ENCODE peak calls at places on chromosomes 13 and 19, in ten cellular contexts. One of them, this sample, is unnamed.

GRCh38 chr19:14517840-14518505 is at the start of gene DNAJB1:
- DNase-seq in activated B cell treated with CpG ODN at 0.5 μM for 24 hours: peak; percentile 78
- DNase-seq in MCF 10A: peak; percentile 85
- DNase-seq in Peyer's patch: peak; percentile 91
- DNase-seq in GM12865: peak; percentile 86
- DNase-seq in mesenteric fat pad: peak; percentile 93
- DNase-seq in MV-4-11: peak; percentile 69
- DNase-seq in GF-D8: peak; percentile 13
- DNase-seq in activated gamma-delta T cell treated with anti-CD3 and anti-CD28 coated beads, Interleukin-2, amount 50 U/mL, for 16 hours: peak; percentile 48
- DNase-seq in ACHN: peak; percentile 73
- DNase-seq in this sample: peak; percentile 94

GRCh38 chr13:52848455-52849190 is at the start of gene PCDH8:
- DNase-seq in activated B cell treated with CpG ODN at 0.5 μM for 24 hours: no peak
- DNase-seq in MCF 10A: no peak
- DNase-seq in Peyer's patch: no peak
- DNase-seq in GM12865: no peak
- DNase-seq in mesenteric fat pad: no peak
- DNase-seq in MV-4-11: no peak
- DNase-seq in GF-D8: no peak
- DNase-seq in activated gamma-delta T cell treated with anti-CD3 and anti-CD28 coated beads, Interleukin-2, amount 50 U/mL, for 16 hours: no peak
- DNase-seq in ACHN: no peak
- DNase-seq in this sample: peak; percentile 93

GRCh38 chr13:103100795-103101194 is 34.6 kb upstream of the SLC10A2 start:
- DNase-seq in activated B cell treated with CpG ODN at 0.5 μM for 24 hours: no peak
- DNase-seq in MCF 10A: peak; percentile 7
- DNase-seq in Peyer's patch: no peak
- DNase-seq in GM12865: no peak
- DNase-seq in mesenteric fat pad: no peak
- DNase-seq in MV-4-11: peak; percentile 10
- DNase-seq in GF-D8: no peak
- DNase-seq in activated gamma-delta T cell treated with anti-CD3 and anti-CD28 coated beads, Interleukin-2, amount 50 U/mL, for 16 hours: no peak
- DNase-seq in ACHN: no peak
- DNase-seq in this sample: no peak

GRCh38 chr19:34675919-34676318 is 1.0 kb downstream of the SCGB2B2 start:
- DNase-seq in activated B cell treated with CpG ODN at 0.5 μM for 24 hours: no peak
- DNase-seq in MCF 10A: no peak
- DNase-seq in Peyer's patch: no peak
- DNase-seq in GM12865: no peak
- DNase-seq in mesenteric fat pad: no peak
- DNase-seq in MV-4-11: no peak
- DNase-seq in GF-D8: no peak
- DNase-seq in activated gamma-delta T cell treated with anti-CD3 and anti-CD28 coated beads, Interleukin-2, amount 50 U/mL, for 16 hours: no peak
- DNase-seq in ACHN: no peak
- DNase-seq in this sample: no peak

GRCh38 chr13:25494708-25495411 is 123.1 kb downstream of the ATP8A2 start:
- DNase-seq in activated B cell treated with CpG ODN at 0.5 μM for 24 hours: no peak
- DNase-seq in MCF 10A: no peak
- DNase-seq in Peyer's patch: no peak
- DNase-seq in GM12865: no peak
- DNase-seq in mesenteric fat pad: no peak
- DNase-seq in MV-4-11: no peak
- DNase-seq in GF-D8: no peak
- DNase-seq in activated gamma-delta T cell treated with anti-CD3 and anti-CD28 coated beads, Interleukin-2, amount 50 U/mL, for 16 hours: no peak
- DNase-seq in ACHN: no peak
- DNase-seq in this sample: no peak

GRCh38 chr19:49019242-49019932 is 2.5 kb upstream of the LHB start:
- DNase-seq in activated B cell treated with CpG ODN at 0.5 μM for 24 hours: peak; percentile 69
- DNase-seq in MCF 10A: peak; percentile 83
- DNase-seq in Peyer's patch: peak; percentile 89
- DNase-seq in GM12865: peak; percentile 41
- DNase-seq in mesenteric fat pad: no peak
- DNase-seq in MV-4-11: peak; percentile 23
- DNase-seq in GF-D8: no peak
- DNase-seq in activated gamma-delta T cell treated with anti-CD3 and anti-CD28 coated beads, Interleukin-2, amount 50 U/mL, for 16 hours: peak; percentile 19
- DNase-seq in ACHN: peak; percentile 77
- DNase-seq in this sample: peak; percentile 91

GRCh38 chr19:29677001-29677781 is 11.9 kb downstream of the PLEKHF1 start:
- DNase-seq in activated B cell treated with CpG ODN at 0.5 μM for 24 hours: no peak
- DNase-seq in MCF 10A: no peak
- DNase-seq in Peyer's patch: no peak
- DNase-seq in GM12865: no peak
- DNase-seq in mesenteric fat pad: peak; percentile 87
- DNase-seq in MV-4-11: no peak
- DNase-seq in GF-D8: no peak
- DNase-seq in activated gamma-delta T cell treated with anti-CD3 and anti-CD28 coated beads, Interleukin-2, amount 50 U/mL, for 16 hours: no peak
- DNase-seq in ACHN: no peak
- DNase-seq in this sample: no peak

GRCh38 chr13:31209172-31209818 is 9.5 kb downstream of the B3GLCT start:
- DNase-seq in activated B cell treated with CpG ODN at 0.5 μM for 24 hours: no peak
- DNase-seq in MCF 10A: no peak
- DNase-seq in Peyer's patch: no peak
- DNase-seq in GM12865: no peak
- DNase-seq in mesenteric fat pad: no peak
- DNase-seq in MV-4-11: no peak
- DNase-seq in GF-D8: no peak
- DNase-seq in activated gamma-delta T cell treated with anti-CD3 and anti-CD28 coated beads, Interleukin-2, amount 50 U/mL, for 16 hours: no peak
- DNase-seq in ACHN: no peak
- DNase-seq in this sample: peak; percentile 83

GRCh38 chr13:46797468-46798237 is 692 bp upstream of the ESD start:
- DNase-seq in activated B cell treated with CpG ODN at 0.5 μM for 24 hours: no peak
- DNase-seq in MCF 10A: no peak
- DNase-seq in Peyer's patch: no peak
- DNase-seq in GM12865: no peak
- DNase-seq in mesenteric fat pad: no peak
- DNase-seq in MV-4-11: peak; percentile 12
- DNase-seq in GF-D8: peak; percentile 84
- DNase-seq in activated gamma-delta T cell treated with anti-CD3 and anti-CD28 coated beads, Interleukin-2, amount 50 U/mL, for 16 hours: no peak
- DNase-seq in ACHN: peak; percentile 38
- DNase-seq in this sample: no peak

GRCh38 chr13:110330491-110331001 is 23.5 kb downstream of the COL4A2 start:
- DNase-seq in activated B cell treated with CpG ODN at 0.5 μM for 24 hours: no peak
- DNase-seq in MCF 10A: no peak
- DNase-seq in Peyer's patch: peak; percentile 47
- DNase-seq in GM12865: no peak
- DNase-seq in mesenteric fat pad: no peak
- DNase-seq in MV-4-11: no peak
- DNase-seq in GF-D8: no peak
- DNase-seq in activated gamma-delta T cell treated with anti-CD3 and anti-CD28 coated beads, Interleukin-2, amount 50 U/mL, for 16 hours: no peak
- DNase-seq in ACHN: no peak
- DNase-seq in this sample: no peak

This sample was measured in SK-N-SH.